ENCODE peak calls at places on chromosome 15, in eight cellular contexts. B, C, T, G, W, F, S and Q are unnamed samples.

GRCh38 chr15:90141646-90142045 is 39.4 kb upstream of the IDH2 start:
- DNase-seq in B (peak; percentile 72), C (no peak), T (no peak), G (no peak), W (no peak), F (peak; percentile 31), S (no peak), Q (no peak)

GRCh38 chr15:77327168-77327567 is 92.7 kb downstream of the PEAK1 start:
- DNase-seq in B (no peak), C (no peak), T (no peak), G (no peak), W (no peak), F (no peak), S (no peak), Q (no peak)

GRCh38 chr15:58952751-58953150 is 19.3 kb upstream of the SLTM start:
- DNase-seq in B (peak; percentile 47), C (no peak), T (no peak), G (no peak), W (no peak), F (no peak), S (no peak), Q (no peak)

GRCh38 chr15:39738998-39739397 is 43.6 kb downstream of the FSIP1 start:
- DNase-seq in B (no peak), C (no peak), T (no peak), G (no peak), W (no peak), F (no peak), S (no peak), Q (no peak)

GRCh38 chr15:76799760-76800159 is 105.4 kb downstream of the SCAPER start:
- DNase-seq in B (peak; percentile 59), C (no peak), T (no peak), G (no peak), W (no peak), F (no peak), S (peak; percentile 63), Q (no peak)

GRCh38 chr15:85766007-85766831 is 28.5 kb downstream of the KLHL25 start:
- DNase-seq in B (no peak), C (no peak), T (no peak), G (no peak), W (no peak), F (no peak), S (no peak), Q (no peak)

GRCh38 chr15:101189708-101190107 is 62.1 kb downstream of the CHSY1 start:
- DNase-seq in B (no peak), C (no peak), T (no peak), G (no peak), W (no peak), F (no peak), S (no peak), Q (no peak)

GRCh38 chr15:100671858-100672543 is 69.6 kb downstream of the ASB7 start:
- DNase-seq in B (peak; percentile 68), C (no peak), T (peak; percentile 76), G (peak; percentile 30), W (peak; percentile 78), F (peak; percentile 84), S (no peak), Q (peak; percentile 37)

GRCh38 chr15:60351066-60351465 is 46.7 kb downstream of the ANXA2 start:
- DNase-seq in B (no peak), C (no peak), T (no peak), G (no peak), W (no peak), F (no peak), S (no peak), Q (no peak)

GRCh38 chr15:52019394-52020252 is 604 bp downstream of the MAPK6 start:
- DNase-seq in B (peak; percentile 92), C (peak; percentile 76), T (peak; percentile 87), G (peak; percentile 78), W (peak; percentile 80), F (peak; percentile 86), S (peak; percentile 83), Q (no peak)

GRCh38 chr15:96549136-96549535 is 218.6 kb downstream of the NR2F2 start:
- DNase-seq in B (no peak), C (no peak), T (no peak), G (no peak), W (no peak), F (no peak), S (no peak), Q (no peak)

GRCh38 chr15:65801229-65801813 is 9.2 kb upstream of the DENND4A start:
- DNase-seq in B (no peak), C (no peak), T (no peak), G (no peak), W (no peak), F (no peak), S (no peak), Q (no peak)

GRCh38 chr15:62809106-62809967 is 233.2 kb upstream of the TPM1 start:
- DNase-seq in B (peak; percentile 38), C (no peak), T (peak; percentile 4), G (no peak), W (no peak), F (no peak), S (peak; percentile 22), Q (no peak)